ENCODE peak calls at places on chromosomes 6 and 20, in ten cellular contexts. O is right lobe of liver, Y is coronary artery, D is lung, N is LNCaP clone FGC, R is neural progenitor cell, T is dorsolateral prefrontal cortex, G is keratinocyte, F is pancreas, U is PC-3. S is an unnamed sample.

GRCh38 chr6:115545410-115545986 is 515.2 kb downstream of the FRK start:
- DNase-seq in F (peak; percentile 33), U (peak; percentile 42), R (peak; percentile 81), D (no peak), Y (no peak), T (no peak), O (no peak), G (no peak), N (no peak), S (no peak)

GRCh38 chr6:73290435-73290834 is 27.4 kb upstream of the KHDC1 start:
- DNase-seq in G (no peak), U (peak; percentile 36), O (no peak), F (no peak), D (no peak), T (no peak), Y (no peak), R (no peak), N (no peak), S (peak; percentile 39)

GRCh38 chr20:26208296-26209091 is 511.8 kb upstream of the ZNF337 start:
- DNase-seq in F (peak; percentile 63), Y (no peak), U (no peak), O (peak; percentile 44), R (peak; percentile 81), D (peak; percentile 56), G (no peak), T (no peak), N (no peak), S (no peak)

GRCh38 chr20:46084805-46085792 is 4.7 kb downstream of the NCOA5 start:
- DNase-seq in G (no peak), Y (no peak), N (peak; percentile 40), F (no peak), R (no peak), D (no peak), O (no peak), U (peak; percentile 72), T (no peak), S (peak; percentile 12)

GRCh38 chr6:146984251-146984924 is 219.8 kb upstream of the STXBP5 start:
- DNase-seq in U (no peak), D (no peak), T (no peak), N (no peak), R (no peak), Y (no peak), O (no peak), G (no peak), F (no peak), S (no peak)

GRCh38 chr6:44567406-44567805 is 179.9 kb downstream of the CDC5L start:
- DNase-seq in T (no peak), Y (peak; percentile 68), N (no peak), G (no peak), R (no peak), U (no peak), D (no peak), F (no peak), O (no peak), S (no peak)

GRCh38 chr6:35967059-35967769 is 46.3 kb upstream of the SRPK1 start:
- DNase-seq in G (no peak), T (no peak), R (peak; percentile 11), D (no peak), O (no peak), U (no peak), Y (no peak), N (no peak), F (no peak), S (no peak)

GRCh38 chr6:108866798-108867197 is 18.6 kb downstream of the ARMC2 start:
- DNase-seq in O (no peak), F (no peak), D (no peak), G (no peak), U (no peak), T (no peak), N (no peak), Y (no peak), R (no peak), S (no peak)

GRCh38 chr20:38673261-38673660 is 51.0 kb upstream of the SLC32A1 start:
- DNase-seq in D (no peak), N (no peak), R (no peak), G (no peak), U (no peak), O (no peak), F (no peak), Y (no peak), T (no peak), S (no peak)

GRCh38 chr20:38674178-38675133 is 49.8 kb upstream of the SLC32A1 start:
- DNase-seq in D (no peak), R (peak; percentile 86), G (no peak), O (no peak), F (peak; percentile 35), Y (no peak), T (peak; percentile 63), N (no peak), U (no peak), S (peak; percentile 40)

GRCh38 chr20:38672504-38672903 is 51.8 kb upstream of the SLC32A1 start:
- DNase-seq in D (no peak), T (no peak), R (no peak), U (no peak), Y (no peak), N (no peak), G (no peak), O (no peak), F (no peak), S (no peak)

GRCh38 chr20:38671701-38672292 is 52.5 kb upstream of the SLC32A1 start:
- DNase-seq in R (no peak), F (no peak), T (no peak), U (no peak), D (no peak), Y (no peak), G (no peak), N (no peak), O (no peak), S (no peak)

GRCh38 chr20:38673731-38674177 is 50.5 kb upstream of the SLC32A1 start:
- DNase-seq in N (no peak), Y (no peak), F (peak; percentile 40), U (no peak), T (no peak), O (no peak), D (no peak), G (no peak), R (peak; percentile 49), S (no peak)
- H3K4me3 ChIP-seq in N (no peak overlapping the region), Y (peak overlapping the region; percentile 68), F (peak overlapping the region; percentile 53), U (no peak overlapping the region), T (peak overlapping the region; percentile 69), O (peak overlapping the region; percentile 23), D (no peak overlapping the region), G (peak overlapping the region; percentile 64), R (peak overlapping the region; percentile 57), S (peak overlapping the region; percentile 54)

DNA sequence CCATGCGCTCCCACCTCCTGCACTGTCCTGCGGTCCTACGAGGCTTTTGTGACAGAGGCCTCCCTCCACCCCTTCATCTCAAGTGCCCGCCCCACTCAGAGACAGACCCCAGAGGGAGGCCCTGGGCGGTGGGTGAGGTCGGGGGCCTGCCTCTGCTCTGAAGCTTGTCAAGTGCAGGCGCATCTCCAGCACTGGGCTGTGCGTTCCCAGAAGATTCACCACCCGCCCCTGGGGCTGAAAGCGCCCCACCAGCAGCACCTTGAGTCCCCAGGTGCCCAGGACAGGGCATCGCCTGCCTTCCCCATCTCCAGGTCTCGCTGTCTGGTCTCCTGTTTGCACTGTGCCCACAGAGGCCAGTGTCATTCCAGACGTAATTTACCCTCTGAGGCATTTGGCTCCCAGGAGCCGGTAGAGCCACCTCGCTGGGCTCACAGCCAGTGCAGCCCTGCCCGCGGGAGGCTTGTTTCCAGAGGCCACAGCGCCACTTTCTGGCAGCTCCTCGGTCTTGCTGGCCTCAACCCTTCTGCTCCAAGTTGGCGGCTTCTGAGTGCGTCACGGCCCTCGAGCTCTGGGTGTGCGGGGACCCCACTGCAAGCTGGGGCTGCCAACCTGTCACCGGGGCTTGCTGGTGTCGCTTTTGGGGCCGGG is 191.1 kb downstream of the TAF4 start:
- DNase-seq in G (peak; percentile 17), T (no peak), D (no peak), O (no peak), U (peak; percentile 75), N (peak; percentile 67), Y (no peak), F (peak; percentile 59), R (peak; percentile 81), S (peak; percentile 14)
- TF ChIP-seq CTCF in G (peak; percentile 95), T (no peak), D (no peak), O (no peak), U (peak; percentile 59), N (peak; percentile 72), Y (no peak), F (no peak), R (peak; percentile 62), S (peak; percentile 37)

GRCh38 chr20:3890999-3891929 is 2.1 kb downstream of the PANK2 start:
- DNase-seq in T (no peak), D (no peak), N (no peak), R (no peak), U (peak; percentile 67), F (no peak), Y (no peak), G (no peak), O (peak; percentile 19), S (no peak)

GRCh38 chr20:3888622-3889488 is at the start of gene PANK2:
- DNase-seq in U (peak; percentile 100), F (peak; percentile 99), R (peak; percentile 100), T (peak; percentile 98), Y (peak; percentile 99), D (peak; percentile 100), N (peak; percentile 95), G (peak; percentile 78), O (peak; percentile 100), S (peak; percentile 100)

GRCh38 chr20:3890410-3890751 is 1.2 kb downstream of the PANK2 start:
- DNase-seq in U (peak; percentile 51), D (no peak), R (no peak), O (peak; percentile 27), G (no peak), F (no peak), N (no peak), Y (no peak), T (no peak), S (peak; percentile 53)

GRCh38 chr20:3887870-3888614 is 1.1 kb upstream of the PANK2 start:
- DNase-seq in D (no peak), O (peak; percentile 36), G (no peak), Y (no peak), R (peak; percentile 28), U (peak; percentile 42), T (no peak), N (no peak), F (no peak), S (no peak)

DNA sequence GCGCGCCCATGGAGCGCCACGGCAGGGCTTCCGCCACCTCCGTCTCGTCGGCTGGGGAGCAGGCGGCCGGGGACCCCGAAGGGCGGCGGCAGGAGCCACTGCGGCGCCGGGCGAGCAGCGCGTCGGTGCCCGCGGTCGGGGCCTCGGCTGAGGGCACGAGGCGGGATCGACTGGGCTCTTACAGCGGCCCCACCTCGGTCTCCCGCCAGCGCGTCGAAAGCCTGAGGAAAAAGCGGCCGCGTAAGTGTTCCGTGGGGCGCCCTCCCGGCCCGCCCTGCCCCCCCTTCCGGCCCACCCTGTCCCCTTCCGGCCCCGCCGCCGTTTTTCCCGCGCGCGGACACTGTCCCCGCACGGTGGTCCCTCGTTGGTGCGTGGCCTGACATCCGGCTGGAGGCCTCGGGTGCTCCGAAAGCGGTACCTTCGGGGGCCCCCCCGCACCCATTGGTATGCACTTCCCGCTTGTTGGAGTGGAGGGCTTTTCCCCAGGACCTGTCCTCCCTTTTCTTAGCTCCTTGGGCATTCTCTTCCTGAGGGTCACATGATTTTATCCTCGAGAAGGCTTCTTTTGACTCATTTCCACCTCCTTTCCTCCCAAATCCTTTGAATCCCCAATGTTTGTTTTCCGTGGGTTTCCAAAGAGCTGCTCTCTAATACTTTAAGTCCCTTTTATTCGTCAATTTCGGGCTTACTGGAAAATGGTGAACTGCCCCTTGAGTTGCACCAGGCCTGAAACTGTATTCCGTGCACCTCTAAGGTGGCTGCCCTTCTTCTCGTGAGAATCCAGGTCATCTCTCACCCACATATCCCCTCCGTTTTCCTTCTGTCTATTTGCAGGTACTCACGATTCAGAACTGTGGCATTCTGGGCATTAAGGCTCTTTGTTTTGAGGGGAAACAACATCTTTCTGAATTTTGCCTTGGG is 562 bp downstream of the PANK2 start:
- DNase-seq in G (no peak), F (peak; percentile 73), O (peak; percentile 64), R (no peak), T (peak; percentile 34), N (no peak), U (peak; percentile 27), Y (peak; percentile 78), D (peak; percentile 46), S (no peak)
- H3K4me3 ChIP-seq in G (peak overlapping the region; percentile 91), F (peak overlapping the region; percentile 85), O (peak overlapping the region; percentile 93), R (peak overlapping the region; percentile 92), T (peak overlapping the region; percentile 97), N (peak overlapping the region; percentile 84), U (peak overlapping the region; percentile 79), Y (peak overlapping the region; percentile 99), D (peak overlapping the region; percentile 97), S (peak overlapping the region; percentile 88)

GRCh38 chr20:62670156-62670555 is 27.9 kb downstream of the SLCO4A1 start:
- DNase-seq in Y (no peak), O (no peak), T (no peak), R (no peak), G (no peak), F (peak; percentile 38), U (no peak), N (no peak), D (no peak), S (no peak)
- TF ChIP-seq CTCF in Y (no peak), O (no peak), T (no peak), R (no peak), G (no peak), F (no peak), U (no peak), N (no peak), D (no peak), S (no peak)